ENCODE peak calls at places on chromosomes 7 and 10, in eight cellular contexts. T is kidney epithelial cell, H is B cell, B is AG08395, Q is germinal center, E is NCI-H2029 treated with DMSO at 0.1 percent for 48 hours, K is IMR-90, X is neural crest cell. G is an unnamed sample.

GRCh38 chr7:93574646-93575554 is at the start of gene CALCR:
- DNase-seq in T (no peak), H (no peak), B (no peak), Q (no peak), E (no peak), K (no peak), X (no peak), G (no peak)

GRCh38 chr7:27883726-27884125 is 143.8 kb downstream of the TAX1BP1 start:
- DNase-seq in T (no peak), H (no peak), B (no peak), Q (no peak), E (no peak), K (peak), X (no peak), G (no peak)

GRCh38 chr10:4718544-4718943 is 107.5 kb upstream of the AKR1E2 start:
- DNase-seq in T (no peak), H (no peak), B (no peak), Q (no peak), E (no peak), K (no peak), X (no peak), G (no peak)

GRCh38 chr7:21869785-21870402 is 75.8 kb downstream of the CDCA7L start:
- DNase-seq in T (peak), H (no peak), B (peak), Q (no peak), E (no peak), K (peak), X (no peak), G (peak)

GRCh38 chr7:151199196-151199874 is 11.0 kb downstream of the H2BK1 start:
- DNase-seq in T (no peak), H (no peak), B (no peak), Q (no peak), E (no peak), K (no peak), X (no peak), G (no peak)

GRCh38 chr10:133326745-133327650 is 9.7 kb downstream of the CALY start:
- DNase-seq in T (no peak), H (no peak), B (no peak), Q (no peak), E (no peak), K (peak), X (no peak), G (no peak)

GRCh38 chr7:37915438-37915837 is 1.2 kb downstream of the SFRP4 start:
- DNase-seq in T (no peak), H (no peak), B (no peak), Q (no peak), E (no peak), K (no peak), X (no peak), G (no peak)

GRCh38 chr10:14156101-14156500 is 174.6 kb downstream of the FRMD4A start:
- DNase-seq in T (no peak), H (no peak), B (no peak), Q (no peak), E (no peak), K (no peak), X (no peak), G (no peak)

GRCh38 chr10:78263521-78263988 is 229.9 kb downstream of the RPS24 start:
- DNase-seq in T (no peak), H (no peak), B (peak), Q (no peak), E (no peak), K (peak), X (no peak), G (no peak)

GRCh38 chr7:39650676-39651075 is 27.3 kb downstream of the RALA start:
- DNase-seq in T (no peak), H (no peak), B (peak), Q (no peak), E (no peak), K (peak), X (no peak), G (no peak)

GRCh38 chr7:47354831-47355541 is 226.9 kb downstream of the TNS3 start:
- DNase-seq in T (no peak), H (no peak), B (no peak), Q (no peak), E (no peak), K (no peak), X (no peak), G (no peak)

GRCh38 chr10:9188022-9188810 is 1133.7 kb downstream of the GATA3 start:
- DNase-seq in T (no peak), H (no peak), B (no peak), Q (no peak), E (no peak), K (peak), X (no peak), G (no peak)

GRCh38 chr7:114554781-114555537 is 140.3 kb downstream of the FOXP2 start:
- DNase-seq in T (no peak), H (no peak), B (peak), Q (no peak), E (peak), K (peak), X (no peak), G (peak)

GRCh38 chr7:158394936-158395335 is 192.7 kb downstream of the PTPRN2 start:
- DNase-seq in T (no peak), H (no peak), B (no peak), Q (peak), E (no peak), K (no peak), X (peak), G (no peak)

GRCh38 chr7:156196649-156197048 is 384.4 kb upstream of the SHH start:
- DNase-seq in T (no peak), H (no peak), B (no peak), Q (no peak), E (no peak), K (no peak), X (no peak), G (no peak)

GRCh38 chr10:60350400-60350799 is 39.3 kb downstream of the ANK3 start:
- DNase-seq in T (no peak), H (no peak), B (no peak), Q (peak), E (no peak), K (peak), X (no peak), G (no peak)

GRCh38 chr7:140674899-140675701 is 2.4 kb downstream of the ADCK2 start:
- DNase-seq in T (no peak), H (no peak), B (peak), Q (no peak), E (no peak), K (peak), X (peak), G (peak)

GRCh38 chr10:58963723-58964124 is 212.7 kb upstream of the PHYHIPL start:
- DNase-seq in T (no peak), H (no peak), B (no peak), Q (no peak), E (no peak), K (no peak), X (peak), G (no peak)

GRCh38 chr7:22138106-22138505 is 192.4 kb upstream of the CDCA7L start:
- DNase-seq in T (no peak), H (no peak), B (no peak), Q (no peak), E (no peak), K (no peak), X (no peak), G (no peak)

GRCh38 chr10:99521474-99522077 is 11.2 kb upstream of the NKX2-3 start:
- DNase-seq in T (no peak), H (no peak), B (no peak), Q (no peak), E (no peak), K (no peak), X (no peak), G (no peak)

GRCh38 chr10:79490400-79491081 is 21.8 kb upstream of the EIF5AL1 start:
- DNase-seq in T (no peak), H (no peak), B (peak), Q (no peak), E (no peak), K (peak), X (no peak), G (no peak)

GRCh38 chr7:522071-522937 is 2.7 kb upstream of the PDGFA start:
- DNase-seq in T (no peak), H (no peak), B (peak), Q (peak), E (no peak), K (peak), X (no peak), G (no peak)

GRCh38 chr10:85524001-85524400 is 842.6 kb downstream of the GRID1 start:
- DNase-seq in T (no peak), H (no peak), B (no peak), Q (no peak), E (no peak), K (no peak), X (no peak), G (no peak)

GRCh38 chr7:36153571-36154097 is 580 bp downstream of the EEPD1 start:
- DNase-seq in T (no peak), H (no peak), B (no peak), Q (peak), E (no peak), K (no peak), X (no peak), G (no peak)

GRCh38 chr7:13989138-13989943 is at the start of gene ETV1:
- DNase-seq in T (no peak), H (no peak), B (peak), Q (no peak), E (peak), K (peak), X (peak), G (peak)

GRCh38 chr10:101495324-101495925 is 92.6 kb downstream of the POLL start:
- DNase-seq in T (no peak), H (no peak), B (no peak), Q (no peak), E (no peak), K (peak), X (no peak), G (peak)

GRCh38 chr10:97117372-97117771 is 68.4 kb downstream of the SLIT1 start:
- DNase-seq in T (no peak), H (no peak), B (no peak), Q (no peak), E (peak), K (no peak), X (no peak), G (no peak)